ENCODE peak calls at places on chromosome 16, in seven cellular contexts. One of them, this sample, is unnamed. For H3K4me1, the result is how much of the 10 kb centered on the place peaks cover.

GRCh38 chr16:3029499-3030127 is 5.8 kb downstream of the THOC6 start:
- DNase-seq in stomach: no peak
- DNase-seq in vagina: no peak
- DNase-seq in H1: no peak
- DNase-seq in HCT116: no peak
- DNase-seq in HepG2: no peak
- DNase-seq in transverse colon: no peak
- DNase-seq in this sample: peak

GRCh38 chr16:2912330-2913199 is 834 bp downstream of the FLYWCH1 start:
- DNase-seq in stomach: peak
- DNase-seq in vagina: no peak
- DNase-seq in H1: no peak
- DNase-seq in HCT116: no peak
- DNase-seq in HepG2: peak
- DNase-seq in transverse colon: peak
- DNase-seq in this sample: peak

GRCh38 chr16:49940464-49941224 is 84.4 kb upstream of the CNEP1R1 start:
- DNase-seq in stomach: no peak
- DNase-seq in vagina: peak
- DNase-seq in H1: no peak
- DNase-seq in HCT116: no peak
- DNase-seq in HepG2: no peak
- DNase-seq in transverse colon: no peak
- DNase-seq in this sample: peak

GRCh38 chr16:29154676-29155121 is 169.8 kb downstream of the LAT start:
- DNase-seq in stomach: no peak
- DNase-seq in vagina: no peak
- DNase-seq in H1: no peak
- DNase-seq in HCT116: no peak
- DNase-seq in HepG2: no peak
- DNase-seq in transverse colon: no peak
- DNase-seq in this sample: peak

GRCh38 chr16:17367034-17367433 is 103.7 kb downstream of the XYLT1 start:
- DNase-seq in stomach: no peak
- DNase-seq in vagina: no peak
- DNase-seq in H1: no peak
- DNase-seq in HCT116: no peak
- DNase-seq in HepG2: no peak
- DNase-seq in transverse colon: no peak
- DNase-seq in this sample: no peak

GRCh38 chr16:79269211-79269863 is 331.2 kb downstream of the MAF start:
- DNase-seq in stomach: no peak
- DNase-seq in vagina: no peak
- DNase-seq in H1: no peak
- DNase-seq in HCT116: no peak
- DNase-seq in HepG2: no peak
- DNase-seq in transverse colon: no peak
- DNase-seq in this sample: no peak

GRCh38 chr16:87383522-87384161 is at the start of gene FBXO31:
- DNase-seq in stomach: peak
- DNase-seq in vagina: peak
- DNase-seq in H1: peak
- DNase-seq in HCT116: peak
- DNase-seq in HepG2: peak
- DNase-seq in transverse colon: peak
- DNase-seq in this sample: peak

GRCh38 chr16:89093602-89094251 is at the start of gene ACSF3:
- DNase-seq in stomach: peak
- DNase-seq in vagina: no peak
- DNase-seq in H1: no peak
- DNase-seq in HCT116: no peak
- DNase-seq in HepG2: no peak
- DNase-seq in transverse colon: peak
- DNase-seq in this sample: peak

GRCh38 chr16:69613283-69614154 is 47.8 kb downstream of the NFAT5 start:
- DNase-seq in stomach: no peak
- DNase-seq in vagina: no peak
- DNase-seq in H1: no peak
- DNase-seq in HCT116: no peak
- DNase-seq in HepG2: peak
- DNase-seq in transverse colon: peak
- DNase-seq in this sample: no peak

GRCh38 chr16:35431829-35432663 is 1972.6 kb downstream of the TP53TG3F start:
- DNase-seq in stomach: no peak
- DNase-seq in vagina: no peak
- DNase-seq in H1: no peak
- DNase-seq in HCT116: no peak
- DNase-seq in HepG2: no peak
- DNase-seq in transverse colon: no peak
- DNase-seq in this sample: peak

GRCh38 chr16:85365120-85365519 is 248.0 kb upstream of the GSE1 start:
- DNase-seq in stomach: peak
- DNase-seq in vagina: no peak
- DNase-seq in H1: no peak
- DNase-seq in HCT116: no peak
- DNase-seq in HepG2: no peak
- DNase-seq in transverse colon: no peak
- DNase-seq in this sample: peak

GRCh38 chr16:49189286-49189685 is 92.4 kb downstream of the CBLN1 start:
- DNase-seq in stomach: no peak
- DNase-seq in vagina: peak
- DNase-seq in H1: no peak
- DNase-seq in HCT116: no peak
- DNase-seq in HepG2: no peak
- DNase-seq in transverse colon: no peak
- DNase-seq in this sample: no peak

GRCh38 chr16:12901597-12902436 is at the start of gene SHISA9:
- DNase-seq in stomach: no peak
- DNase-seq in vagina: no peak
- DNase-seq in H1: no peak
- DNase-seq in HCT116: no peak
- DNase-seq in HepG2: no peak
- DNase-seq in transverse colon: no peak
- DNase-seq in this sample: peak

GRCh38 chr16:78196527-78196926 is 97.1 kb downstream of the WWOX start:
- DNase-seq in stomach: no peak
- DNase-seq in vagina: no peak
- DNase-seq in H1: no peak
- DNase-seq in HCT116: no peak
- DNase-seq in HepG2: no peak
- DNase-seq in transverse colon: no peak
- DNase-seq in this sample: no peak

GRCh38 chr16:73955255-73955654 is 341.4 kb upstream of the PSMD7 start:
- DNase-seq in stomach: no peak
- DNase-seq in vagina: no peak
- DNase-seq in H1: no peak
- DNase-seq in HCT116: no peak
- DNase-seq in HepG2: no peak
- DNase-seq in transverse colon: no peak
- DNase-seq in this sample: no peak

GRCh38 chr16:55668337-55669281 is 12.8 kb downstream of the SLC6A2 start:
- DNase-seq in stomach: no peak
- DNase-seq in vagina: no peak
- DNase-seq in H1: peak
- DNase-seq in HCT116: no peak
- DNase-seq in HepG2: peak
- DNase-seq in transverse colon: no peak
- DNase-seq in this sample: no peak

GRCh38 chr16:65065031-65065430 is 56.8 kb downstream of the CDH11 start:
- DNase-seq in stomach: no peak
- DNase-seq in vagina: no peak
- DNase-seq in H1: no peak
- DNase-seq in HCT116: no peak
- DNase-seq in HepG2: no peak
- DNase-seq in transverse colon: no peak
- DNase-seq in this sample: no peak

GRCh38 chr16:11190585-11191565 is 65.1 kb downstream of the SOCS1 start:
- DNase-seq in stomach: no peak
- DNase-seq in vagina: no peak
- DNase-seq in H1: no peak
- DNase-seq in HCT116: no peak
- DNase-seq in HepG2: no peak
- DNase-seq in transverse colon: no peak
- DNase-seq in this sample: no peak

GRCh38 chr16:19882641-19883040 is 2.0 kb downstream of the GPRC5B start:
- DNase-seq in stomach: no peak
- DNase-seq in vagina: no peak
- DNase-seq in H1: no peak
- DNase-seq in HCT116: no peak
- DNase-seq in HepG2: no peak
- DNase-seq in transverse colon: no peak
- DNase-seq in this sample: no peak

GRCh38 chr16:58367252-58367651 is 25.0 kb upstream of the GINS3 start:
- DNase-seq in stomach: no peak
- DNase-seq in vagina: no peak
- DNase-seq in H1: no peak
- DNase-seq in HCT116: no peak
- DNase-seq in HepG2: no peak
- DNase-seq in transverse colon: no peak
- DNase-seq in this sample: no peak

GRCh38 chr16:24966031-24966430 is 49.1 kb downstream of the ARHGAP17 start:
- DNase-seq in stomach: no peak
- DNase-seq in vagina: no peak
- DNase-seq in H1: no peak
- DNase-seq in HCT116: no peak
- DNase-seq in HepG2: no peak
- DNase-seq in transverse colon: no peak
- DNase-seq in this sample: no peak

GRCh38 chr16:82773018-82773417 is 146.2 kb downstream of the CDH13 start:
- DNase-seq in stomach: no peak
- DNase-seq in vagina: no peak
- DNase-seq in H1: no peak
- DNase-seq in HCT116: no peak
- DNase-seq in HepG2: no peak
- DNase-seq in transverse colon: no peak
- DNase-seq in this sample: no peak

DNA sequence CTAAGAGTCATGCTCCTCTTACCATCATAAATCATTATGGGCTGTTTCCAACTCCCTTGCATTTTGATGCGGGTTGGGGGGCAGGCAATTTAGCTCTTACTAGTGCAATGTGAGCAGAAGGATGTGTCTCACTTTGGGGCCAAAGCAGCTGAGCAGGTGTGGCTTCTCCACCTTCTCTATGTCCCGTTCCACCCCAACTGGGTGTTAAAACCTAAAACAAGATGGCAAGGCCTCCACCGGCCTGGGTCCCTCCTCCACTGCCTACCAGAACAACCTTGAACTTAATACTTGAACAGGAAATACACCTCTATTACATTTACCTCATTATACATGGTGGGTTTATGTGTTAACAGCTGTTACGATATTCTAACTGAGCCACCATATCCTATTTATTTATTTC is 52.8 kb downstream of the TOX3 start:
- DNase-seq in stomach: no peak
- DNase-seq in vagina: no peak
- DNase-seq in H1: no peak
- DNase-seq in HCT116: no peak
- DNase-seq in HepG2: no peak
- DNase-seq in transverse colon: no peak
- DNase-seq in this sample: no peak
- H3K4me1 ChIP-seq in stomach: under half
- H3K4me1 ChIP-seq in vagina: under half
- H3K4me1 ChIP-seq in H1: under half
- H3K4me1 ChIP-seq in HCT116: under half
- H3K4me1 ChIP-seq in HepG2: half or more
- H3K4me1 ChIP-seq in transverse colon: half or more
- H3K4me1 ChIP-seq in this sample: under half

DNA sequence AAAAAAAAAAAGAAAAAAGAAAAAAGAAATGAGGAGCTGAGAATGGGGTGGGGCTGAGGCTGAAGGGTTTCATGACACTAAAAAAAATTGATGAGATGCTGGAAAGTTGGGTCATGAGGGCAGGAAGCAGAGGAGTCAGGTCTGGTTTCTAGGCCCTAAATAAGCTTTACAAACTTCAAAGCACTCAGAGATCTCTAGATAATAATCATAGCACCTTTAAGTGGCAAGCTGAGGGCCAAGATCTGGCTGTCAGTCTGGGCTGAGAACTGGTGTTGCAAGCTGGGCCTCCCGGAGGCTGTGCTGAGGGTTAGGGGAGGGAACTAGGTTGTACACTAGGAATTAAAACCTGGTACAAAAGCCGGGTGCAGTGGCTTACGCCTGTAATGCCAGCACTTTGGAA is 6.4 kb downstream of the ZNF764 start:
- DNase-seq in stomach: no peak
- DNase-seq in vagina: no peak
- DNase-seq in H1: no peak
- DNase-seq in HCT116: no peak
- DNase-seq in HepG2: no peak
- DNase-seq in transverse colon: no peak
- DNase-seq in this sample: no peak
- H3K27ac ChIP-seq in stomach: no peak
- H3K27ac ChIP-seq in vagina: no peak
- H3K27ac ChIP-seq in H1: no peak
- H3K27ac ChIP-seq in HCT116: no peak
- H3K27ac ChIP-seq in HepG2: no peak
- H3K27ac ChIP-seq in transverse colon: no peak
- H3K27ac ChIP-seq in this sample: peak

DNA sequence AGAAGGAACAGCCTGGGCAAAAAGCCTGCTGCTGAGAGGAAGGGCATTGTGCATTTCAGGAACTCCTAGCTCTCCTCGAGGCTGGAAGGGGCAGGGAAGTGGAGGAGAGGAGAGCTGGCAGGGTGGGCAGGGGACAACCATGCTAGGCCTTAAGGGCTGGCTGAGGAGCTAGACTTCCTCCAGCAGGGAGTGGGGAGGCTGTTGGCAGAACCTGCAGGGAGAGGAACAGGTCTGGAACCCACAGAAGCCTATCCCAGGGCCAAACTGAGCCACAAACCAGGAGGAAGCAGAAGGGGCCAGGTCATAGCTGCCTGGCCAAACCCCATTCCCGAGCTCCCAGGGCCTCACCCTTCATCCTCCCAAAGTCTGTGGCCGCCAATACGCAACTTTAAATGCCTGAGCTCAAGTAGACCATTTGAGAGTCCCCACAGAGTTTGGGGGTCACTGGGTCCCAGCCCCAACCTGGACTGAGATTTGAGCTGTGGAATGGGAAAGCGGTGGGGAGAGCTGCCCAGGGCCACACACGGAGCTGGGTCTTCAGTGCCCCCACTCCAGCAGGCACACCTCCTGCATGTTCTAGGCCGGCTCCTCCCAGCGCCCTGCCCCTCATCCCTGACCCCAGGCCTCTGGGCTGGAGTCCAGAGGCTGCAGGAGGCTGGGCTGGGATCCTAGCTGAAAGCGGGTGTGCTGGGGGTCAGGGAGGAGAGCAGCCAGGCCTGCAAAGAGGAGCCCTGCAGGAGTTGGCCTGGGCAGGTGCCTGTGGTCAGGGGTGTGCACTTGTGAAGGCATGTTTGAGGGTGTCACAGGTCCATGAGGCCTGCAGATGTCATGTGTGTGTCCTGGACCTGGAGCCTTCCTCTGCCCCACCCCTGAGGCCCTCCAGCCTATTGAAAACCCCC is 4.5 kb downstream of the CDH5 start:
- DNase-seq in stomach: no peak
- DNase-seq in vagina: no peak
- DNase-seq in H1: no peak
- DNase-seq in HCT116: no peak
- DNase-seq in HepG2: no peak
- DNase-seq in transverse colon: no peak
- DNase-seq in this sample: no peak
- TF ChIP-seq POLR2AphosphoS5 in stomach: no peak
- TF ChIP-seq POLR2AphosphoS5 in vagina: no peak
- TF ChIP-seq POLR2AphosphoS5 in H1: no peak
- TF ChIP-seq POLR2AphosphoS5 in HCT116: no peak
- TF ChIP-seq POLR2AphosphoS5 in HepG2: no peak
- TF ChIP-seq POLR2AphosphoS5 in transverse colon: no peak
- TF ChIP-seq POLR2AphosphoS5 in this sample: no peak

GRCh38 chr16:53913920-53914319 is 210.0 kb downstream of the FTO start:
- DNase-seq in stomach: no peak
- DNase-seq in vagina: no peak
- DNase-seq in H1: no peak
- DNase-seq in HCT116: no peak
- DNase-seq in HepG2: no peak
- DNase-seq in transverse colon: no peak
- DNase-seq in this sample: no peak
- H3K4me1 ChIP-seq in stomach: under half
- H3K4me1 ChIP-seq in vagina: under half
- H3K4me1 ChIP-seq in H1: under half
- H3K4me1 ChIP-seq in HCT116: under half
- H3K4me1 ChIP-seq in HepG2: under half
- H3K4me1 ChIP-seq in transverse colon: under half
- H3K4me1 ChIP-seq in this sample: under half

This sample was measured in upper lobe of left lung.